ENCODE peak calls at places on chromosomes 16 and 17, in six cellular contexts. Z is SK-N-SH, I is HepG2, A is IMR-90, V is GM12878, O is K562. M is an unnamed sample. For H3K4me1, the result is how much of the 10 kb centered on the place peaks cover.

GRCh38 chr17:36975922-36976515 is 27.3 kb downstream of the AATF start:
- DNase-seq in A (no peak), O (no peak), V (no peak), Z (no peak), I (no peak), M (no peak)

GRCh38 chr17:38742431-38743308 is 5.5 kb downstream of the PCGF2 start:
- DNase-seq in I (peak), A (peak), O (no peak), V (no peak), Z (peak), M (no peak)

GRCh38 chr17:622356-622755 is 92.3 kb downstream of the VPS53 start:
- DNase-seq in I (no peak), O (no peak), Z (no peak), A (peak), V (no peak), M (peak)

GRCh38 chr17:57257213-57257873 is 1.0 kb downstream of the MSI2 start:
- DNase-seq in V (no peak), O (peak), I (no peak), Z (peak), A (no peak), M (no peak)

GRCh38 chr16:16083421-16084156 is 134.2 kb downstream of the ABCC1 start:
- DNase-seq in A (peak), V (no peak), O (peak), I (peak), Z (no peak), M (peak)

GRCh38 chr16:67104061-67104460 is 5.7 kb upstream of the PHAF1 start:
- DNase-seq in I (peak), O (peak), Z (peak), A (peak), V (no peak), M (peak)

GRCh38 chr17:59427425-59427921 is 96.0 kb downstream of the YPEL2 start:
- DNase-seq in Z (no peak), V (no peak), I (no peak), O (no peak), A (peak), M (peak)

GRCh38 chr17:78130439-78131101 is at the start of gene TMC8:
- DNase-seq in I (peak), Z (peak), O (peak), A (no peak), V (no peak), M (no peak)

GRCh38 chr16:10616744-10617640 is 36.6 kb upstream of the EMP2 start:
- DNase-seq in V (no peak), Z (peak), O (no peak), I (peak), A (peak), M (no peak)

GRCh38 chr17:39737761-39738567 is at the start of gene GRB7:
- DNase-seq in I (peak), Z (peak), A (no peak), O (peak), V (no peak), M (peak)

GRCh38 chr16:11370084-11370931 is 25.0 kb downstream of the RMI2 start:
- DNase-seq in I (peak), Z (no peak), O (no peak), A (no peak), V (peak), M (no peak)

GRCh38 chr17:29145289-29146058 is 34.7 kb downstream of the MYO18A start:
- DNase-seq in A (peak), Z (peak), V (no peak), O (peak), I (peak), M (peak)

GRCh38 chr17:16521070-16521727 is 29.2 kb upstream of the LRRC75A start:
- DNase-seq in V (peak), I (peak), Z (peak), A (peak), O (peak), M (peak)
- TF ChIP-seq SMC3 in V (peak), I (peak), Z (peak), A (peak), O (peak), M (peak)

GRCh38 chr17:42548070-42548837 is 4.5 kb upstream of the HSD17B1 start:
- DNase-seq in A (no peak), V (no peak), Z (peak), O (no peak), I (no peak), M (peak)
- H3K4me1 ChIP-seq in A (under half), V (under half), Z (under half), O (under half), I (half or more), M (under half)

GRCh38 chr17:44912763-44913544 is 2.3 kb downstream of the GFAP start:
- DNase-seq in V (no peak), Z (peak), A (no peak), I (no peak), O (no peak), M (no peak)

GRCh38 chr17:44910231-44911106 is 4.8 kb downstream of the GFAP start:
- DNase-seq in O (no peak), A (no peak), Z (peak), I (no peak), V (no peak), M (no peak)

GRCh38 chr17:44913676-44914075 is 1.6 kb downstream of the GFAP start:
- DNase-seq in O (no peak), Z (peak), V (no peak), A (no peak), I (no peak), M (no peak)

GRCh38 chr17:44909681-44910144 is 5.6 kb downstream of the GFAP start:
- DNase-seq in A (peak), Z (peak), V (no peak), I (no peak), O (no peak), M (no peak)

DNA sequence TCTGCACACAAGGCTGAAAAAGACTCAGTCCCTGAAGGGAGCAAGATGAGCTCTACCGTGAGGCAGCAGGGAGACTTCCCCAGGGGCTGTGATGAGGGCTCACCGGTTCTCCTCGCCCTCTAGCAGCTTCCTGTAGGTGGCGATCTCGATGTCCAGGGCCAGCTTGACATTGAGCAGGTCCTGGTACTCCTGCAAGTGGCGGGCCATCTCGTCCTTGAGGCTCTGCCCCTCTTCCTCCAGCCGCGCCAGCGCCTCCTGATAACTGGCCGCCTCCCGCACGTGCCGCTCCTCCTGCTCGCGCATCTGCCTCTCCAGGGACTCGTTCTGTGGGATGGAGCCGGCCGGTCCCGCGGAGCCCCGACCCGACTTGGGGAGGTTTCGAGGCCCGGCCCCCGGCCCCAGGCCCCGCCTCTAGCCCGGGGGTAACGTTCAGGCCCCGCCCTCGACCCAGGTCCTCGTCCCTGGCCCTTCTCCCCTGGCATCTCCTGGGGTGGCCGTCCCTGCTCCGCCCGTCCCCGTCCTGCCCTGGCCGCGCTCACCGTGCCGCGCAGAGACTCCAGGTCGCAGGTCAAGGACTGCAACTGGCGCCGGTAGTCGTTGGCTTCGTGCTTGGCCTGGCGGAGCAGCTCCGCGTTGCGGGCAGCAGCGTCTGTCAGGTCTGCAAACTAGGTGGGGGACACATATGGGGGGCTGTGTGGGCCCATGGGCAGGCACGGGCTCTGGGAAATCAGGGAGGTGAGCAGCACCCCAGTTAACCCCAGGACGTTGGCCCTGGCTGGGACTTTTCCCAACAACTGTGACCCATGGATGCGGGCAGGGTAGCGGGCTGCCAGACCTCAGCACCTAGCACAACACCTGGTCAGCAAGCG is 3.9 kb downstream of the GFAP start:
- DNase-seq in V (no peak), Z (peak), I (peak), O (peak), A (peak), M (peak)
- TF ChIP-seq SMC3 in V (no peak), Z (no peak), I (peak), O (peak), A (no peak), M (peak)

GRCh38 chr17:41518031-41518430 is 659 bp downstream of the KRT15 start:
- DNase-seq in O (no peak), A (no peak), Z (no peak), V (no peak), I (no peak), M (no peak)

GRCh38 chr17:41519501-41520224 is 973 bp upstream of the KRT15 start:
- DNase-seq in A (no peak), O (peak), I (no peak), Z (no peak), V (no peak), M (no peak)

GRCh38 chr17:41516147-41516827 is 2.4 kb downstream of the KRT15 start:
- DNase-seq in O (no peak), Z (no peak), V (no peak), A (no peak), I (no peak), M (no peak)

GRCh38 chr17:41518789-41519449 is at the start of gene KRT15:
- DNase-seq in Z (no peak), A (peak), O (no peak), I (no peak), V (no peak), M (no peak)

GRCh38 chr17:41516828-41517283 is 1.8 kb downstream of the KRT15 start:
- DNase-seq in Z (no peak), V (no peak), O (no peak), I (no peak), A (no peak), M (no peak)
- H3K4me1 ChIP-seq in Z (under half), V (under half), O (under half), I (under half), A (under half), M (under half)

GRCh38 chr17:41467546-41467945 is 360 bp upstream of the KRT32 start:
- DNase-seq in V (no peak), O (no peak), I (no peak), Z (no peak), A (no peak), M (no peak)
- TF ChIP-seq SMC3 in V (no peak), O (no peak), I (no peak), Z (no peak), A (no peak), M (no peak)

DNA sequence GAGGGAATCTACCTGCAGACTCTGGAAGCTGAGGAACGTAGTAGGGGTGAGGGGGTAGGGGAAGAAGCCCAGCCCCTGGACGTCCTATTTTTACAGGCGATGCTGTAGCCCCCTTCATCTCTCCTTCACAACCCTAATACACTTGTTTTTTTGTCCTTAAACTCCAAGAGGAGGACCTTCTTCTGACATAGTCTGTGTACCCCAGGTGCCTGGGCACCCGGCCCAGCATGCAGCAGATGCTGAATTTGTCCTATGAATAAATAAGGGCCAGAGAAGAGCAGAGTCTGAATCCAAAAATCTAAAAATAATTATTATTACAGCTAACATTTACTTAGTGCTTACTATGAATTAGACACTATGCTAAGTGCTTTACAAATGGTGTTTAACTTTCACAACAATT is 5.1 kb downstream of the KIF18B start:
- DNase-seq in V (no peak), O (no peak), Z (peak), I (no peak), A (no peak), M (no peak)
- H3K4me1 ChIP-seq in V (under half), O (under half), Z (under half), I (half or more), A (under half), M (under half)

M was measured in A549.